ENCODE peak calls at places on chromosomes 11 and 22, in four cellular contexts. Q is endodermal cell, Y is left ventricle myocardium inferior, T is spleen. O is an unnamed sample.

GRCh38 chr11:63871962-63872832 is 33.3 kb downstream of the MARK2 start:
- DNase-seq in Q (peak), Y (peak), T (peak), O (peak)

GRCh38 chr11:117998664-117999353 is 12.6 kb downstream of the IL10RA start:
- DNase-seq in Q (peak), Y (no peak), T (peak), O (no peak)

GRCh38 chr11:84465040-84465439 is 1162.1 kb downstream of the DLG2 start:
- DNase-seq in Q (no peak), Y (no peak), T (no peak), O (no peak)

GRCh38 chr11:92670293-92670890 is 299.1 kb upstream of the MTNR1B start:
- DNase-seq in Q (no peak), Y (no peak), T (no peak), O (no peak)

GRCh38 chr22:44753189-44754042 is 1.0 kb downstream of the ARHGAP8 start:
- DNase-seq in Q (peak), Y (no peak), T (peak), O (peak)

GRCh38 chr11:88421530-88421929 is 84.0 kb upstream of the CTSC start:
- DNase-seq in Q (peak), Y (no peak), T (no peak), O (peak)

GRCh38 chr22:37012956-37013355 is 6.3 kb downstream of the TST start:
- DNase-seq in Q (no peak), Y (no peak), T (no peak), O (no peak)

GRCh38 chr11:86629070-86629706 is 43.2 kb downstream of the ME3 start:
- DNase-seq in Q (no peak), Y (no peak), T (no peak), O (peak)

GRCh38 chr11:46658259-46658658 is 40.9 kb downstream of the ATG13 start:
- DNase-seq in Q (no peak), Y (peak), T (no peak), O (peak)

GRCh38 chr11:3049430-3050243 is 7.6 kb downstream of the CARS1 start:
- DNase-seq in Q (no peak), Y (peak), T (peak), O (peak)

GRCh38 chr11:92826136-92826535 is 143.3 kb upstream of the MTNR1B start:
- DNase-seq in Q (no peak), Y (no peak), T (no peak), O (no peak)

GRCh38 chr11:35798983-35799382 is 136.4 kb downstream of the TRIM44 start:
- DNase-seq in Q (no peak), Y (no peak), T (no peak), O (no peak)

GRCh38 chr11:36273110-36273509 is 16.1 kb downstream of the COMMD9 start:
- DNase-seq in Q (no peak), Y (no peak), T (no peak), O (no peak)

GRCh38 chr11:67372993-67373915 is at the start of gene CLCF1:
- DNase-seq in Q (peak), Y (peak), T (peak), O (peak)

GRCh38 chr11:114280696-114281095 is 15.5 kb upstream of the NNMT start:
- DNase-seq in Q (peak), Y (peak), T (peak), O (peak)

GRCh38 chr11:61926235-61926634 is 8.9 kb upstream of the RAB3IL1 start:
- DNase-seq in Q (no peak), Y (no peak), T (no peak), O (no peak)

GRCh38 chr11:106950067-106950491 is 68.2 kb downstream of the GUCY1A2 start:
- DNase-seq in Q (peak), Y (no peak), T (no peak), O (no peak)

DNA sequence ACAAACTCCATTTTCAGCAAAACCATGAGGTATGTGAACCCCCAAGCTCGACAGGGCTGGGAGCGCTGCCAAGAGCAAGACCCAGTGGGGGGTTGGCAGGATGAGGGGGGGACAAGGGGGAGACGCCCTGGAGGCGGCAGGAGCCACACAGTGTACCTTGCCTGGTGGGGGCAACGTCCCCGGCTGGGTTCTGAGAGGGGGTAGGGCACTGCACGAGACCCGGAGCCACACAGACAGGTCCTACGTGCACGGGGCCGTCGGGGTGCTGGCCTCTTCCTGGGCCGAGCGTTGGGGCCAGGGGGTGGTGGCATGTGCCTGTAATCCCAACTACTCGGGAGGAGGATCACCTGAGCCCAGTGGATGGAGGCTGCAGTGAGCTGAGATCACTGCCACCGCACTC is 28.8 kb downstream of the TBX1 start:
- DNase-seq in Q (no peak), Y (no peak), T (peak), O (no peak)
- H3K4me3 ChIP-seq in Q (no peak), Y (no peak), T (no peak), O (no peak)

GRCh38 chr22:22616636-22617035 is 27.8 kb upstream of the GGTLC2 start:
- DNase-seq in Q (no peak), Y (no peak), T (no peak), O (no peak)
- TF ChIP-seq CTCF in Q (no peak), Y (no peak), T (no peak), O (no peak)

GRCh38 chr11:111367411-111368284 is 11.4 kb downstream of the POU2AF1 start:
- DNase-seq in Q (no peak), Y (no peak), T (no peak), O (no peak)
- H3K4me3 ChIP-seq in Q (no peak), Y (no peak), T (no peak), O (no peak)

GRCh38 chr11:60265373-60266214 is 14.9 kb upstream of the MS4A4A start:
- DNase-seq in Q (no peak), Y (no peak), T (no peak), O (peak)
- TF ChIP-seq CTCF in Q (peak), Y (peak), T (peak), O (peak)

DNA sequence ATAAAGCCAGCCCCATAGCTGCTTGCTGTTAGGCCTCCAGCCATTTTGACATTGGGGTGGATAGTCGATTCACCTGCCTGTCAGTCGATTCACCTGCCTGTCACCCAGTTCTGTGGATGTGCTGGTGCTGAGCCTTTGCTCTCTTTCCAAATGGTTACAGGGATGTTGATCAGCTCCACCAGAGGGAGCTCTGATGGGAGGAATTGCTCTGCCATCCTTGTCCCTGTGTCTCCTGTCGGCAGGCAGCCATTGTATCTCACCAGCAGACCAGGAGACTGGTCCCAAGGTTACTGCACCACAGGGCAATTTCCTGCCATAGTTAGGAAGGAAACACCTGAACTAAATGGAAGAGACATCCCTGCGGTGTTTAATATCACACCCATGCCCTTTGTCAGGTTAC is 6.1 kb downstream of the MPEG1 start:
- DNase-seq in Q (peak), Y (no peak), T (no peak), O (peak)
- H3K4me3 ChIP-seq in Q (no peak), Y (no peak), T (no peak), O (no peak)

GRCh38 chr11:14041040-14041439 is 78.5 kb downstream of the SPON1 start:
- DNase-seq in Q (no peak), Y (no peak), T (no peak), O (no peak)
- TF ChIP-seq CTCF in Q (peak), Y (peak), T (no peak), O (no peak)

DNA sequence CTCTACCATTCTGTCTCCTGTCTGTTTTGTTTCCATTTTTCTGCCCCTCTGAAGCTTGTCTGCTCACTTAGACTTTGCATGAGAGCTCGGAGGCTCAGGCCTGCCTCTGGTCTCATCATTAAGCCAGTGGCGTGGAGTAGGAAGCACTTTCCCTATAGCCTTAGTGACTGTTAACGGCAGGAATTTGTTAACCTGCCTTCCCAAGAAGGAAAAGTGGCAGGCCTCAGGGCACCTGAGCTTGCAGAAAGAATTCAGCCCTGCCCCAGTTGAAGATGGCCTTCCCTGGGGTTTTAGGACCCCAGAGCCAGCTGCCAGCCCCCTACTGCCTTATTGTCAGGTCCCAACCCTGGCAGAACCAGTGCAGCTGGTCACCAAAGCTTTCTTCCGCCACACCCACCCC is 93.2 kb downstream of the PKNOX2 start:
- DNase-seq in Q (no peak), Y (no peak), T (no peak), O (no peak)
- H3K4me3 ChIP-seq in Q (no peak), Y (no peak), T (no peak), O (no peak)

DNA sequence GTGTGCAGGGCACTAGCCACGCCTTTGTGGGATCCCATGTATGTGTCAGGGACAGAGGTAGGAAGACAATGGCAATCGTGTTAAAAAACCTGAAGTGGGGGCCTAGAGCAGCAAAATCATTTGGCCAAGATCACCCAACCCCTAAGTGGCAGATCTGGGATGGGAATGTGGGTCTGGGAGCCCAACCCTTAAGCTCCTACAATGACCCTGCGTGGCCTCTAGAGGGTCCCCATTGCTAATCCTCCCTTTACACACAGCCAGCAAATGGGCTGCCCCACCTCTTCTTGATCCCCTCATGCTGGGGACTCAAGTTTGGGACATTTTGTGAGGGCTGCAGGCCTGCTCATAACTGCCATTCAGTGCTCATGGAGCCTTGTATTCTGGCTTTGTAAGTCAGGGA is 73.2 kb upstream of the SUSD2 start:
- DNase-seq in Q (peak), Y (no peak), T (no peak), O (no peak)
- TF ChIP-seq CTCF in Q (peak), Y (no peak), T (no peak), O (no peak)